ENCODE peak calls at places on chromosomes 5 and 9, in eight cellular contexts. E is A549; I is lower leg skin; L is activated effector memory CD4-positive, alpha-beta T cell treated with Interleukin-2 at 50 U/mL for 16 hours; J is H4; Z is T-helper 2 cell; Q is NCI-H1417; N is Caki2. X is an unnamed sample.

GRCh38 chr9:134660407-134660806 is 18.8 kb downstream of the COL5A1 start:
- DNase-seq in E (no peak), I (no peak), L (no peak), J (no peak), Z (no peak), Q (no peak), N (no peak), X (no peak)

GRCh38 chr9:27950382-27950781 is 377.1 kb upstream of the C9orf72 start:
- DNase-seq in E (no peak), I (no peak), L (no peak), J (no peak), Z (no peak), Q (no peak), N (no peak), X (no peak)

GRCh38 chr9:136381311-136381710 is 7.8 kb upstream of the CARD9 start:
- DNase-seq in E (no peak), I (no peak), L (no peak), J (no peak), Z (no peak), Q (no peak), N (no peak), X (no peak)

GRCh38 chr5:63961125-63961597 is 1.1 kb downstream of the HTR1A start:
- DNase-seq in E (no peak), I (peak), L (no peak), J (no peak), Z (no peak), Q (no peak), N (no peak), X (no peak)

GRCh38 chr5:34771076-34771475 is 67.9 kb upstream of the TTC23L start:
- DNase-seq in E (no peak), I (no peak), L (no peak), J (no peak), Z (no peak), Q (no peak), N (no peak), X (no peak)

GRCh38 chr5:103450333-103451061 is 112.1 kb downstream of the NUDT12 start:
- DNase-seq in E (no peak), I (no peak), L (no peak), J (no peak), Z (no peak), Q (no peak), N (no peak), X (no peak)

GRCh38 chr5:5826911-5827310 is 404.4 kb downstream of the ICE1 start:
- DNase-seq in E (no peak), I (no peak), L (no peak), J (peak), Z (no peak), Q (no peak), N (no peak), X (no peak)

GRCh38 chr9:134709512-134710270 is 68.1 kb downstream of the COL5A1 start:
- DNase-seq in E (no peak), I (no peak), L (no peak), J (no peak), Z (no peak), Q (no peak), N (no peak), X (no peak)

GRCh38 chr9:1267141-1267570 is 217.0 kb downstream of the DMRT2 start:
- DNase-seq in E (no peak), I (no peak), L (no peak), J (no peak), Z (no peak), Q (no peak), N (no peak), X (no peak)

GRCh38 chr5:151406322-151406947 is 41.0 kb upstream of the SLC36A1 start:
- DNase-seq in E (peak), I (no peak), L (no peak), J (peak), Z (no peak), Q (no peak), N (no peak), X (no peak)

GRCh38 chr5:51373880-51374523 is 9.2 kb upstream of the ISL1 start:
- DNase-seq in E (no peak), I (no peak), L (no peak), J (peak), Z (no peak), Q (no peak), N (no peak), X (no peak)

GRCh38 chr9:3058409-3058808 is 214.5 kb upstream of the PUM3 start:
- DNase-seq in E (no peak), I (no peak), L (no peak), J (no peak), Z (no peak), Q (no peak), N (no peak), X (no peak)

GRCh38 chr5:78360674-78361225 is 333 bp downstream of the SCAMP1 start:
- DNase-seq in E (peak), I (peak), L (peak), J (no peak), Z (peak), Q (peak), N (no peak), X (no peak)

GRCh38 chr9:114237247-114237646 is 81.9 kb downstream of the COL27A1 start:
- DNase-seq in E (no peak), I (no peak), L (no peak), J (no peak), Z (no peak), Q (no peak), N (no peak), X (no peak)

GRCh38 chr5:66814146-66814991 is 218.2 kb downstream of the MAST4 start:
- DNase-seq in E (peak), I (no peak), L (no peak), J (peak), Z (no peak), Q (peak), N (peak), X (no peak)

GRCh38 chr5:174355208-174355612 is 309.7 kb downstream of the NSG2 start:
- DNase-seq in E (no peak), I (no peak), L (no peak), J (peak), Z (no peak), Q (no peak), N (peak), X (no peak)

GRCh38 chr5:174329738-174330137 is 284.2 kb downstream of the NSG2 start:
- DNase-seq in E (no peak), I (no peak), L (no peak), J (no peak), Z (no peak), Q (no peak), N (no peak), X (no peak)

GRCh38 chr9:81861644-81862043 is 66.6 kb upstream of the SPATA31D4 start:
- DNase-seq in E (peak), I (no peak), L (no peak), J (no peak), Z (no peak), Q (no peak), N (no peak), X (no peak)

GRCh38 chr5:124748687-124749594 is 2.5 kb upstream of the ZNF608 start:
- DNase-seq in E (peak), I (peak), L (no peak), J (peak), Z (no peak), Q (peak), N (peak), X (no peak)

GRCh38 chr5:163841-164240 is 27.5 kb upstream of the LRRC14B start:
- DNase-seq in E (no peak), I (peak), L (no peak), J (no peak), Z (no peak), Q (no peak), N (no peak), X (no peak)

GRCh38 chr5:60891667-60892066 is 47.6 kb upstream of the ELOVL7 start:
- DNase-seq in E (no peak), I (no peak), L (no peak), J (no peak), Z (no peak), Q (no peak), N (no peak), X (no peak)

GRCh38 chr9:93096131-93096802 is at the start of gene CARD19:
- DNase-seq in E (peak), I (peak), L (peak), J (no peak), Z (peak), Q (no peak), N (no peak), X (no peak)

GRCh38 chr9:7622481-7622880 is 177.1 kb downstream of the DMAC1 start:
- DNase-seq in E (no peak), I (no peak), L (no peak), J (no peak), Z (no peak), Q (no peak), N (no peak), X (no peak)

GRCh38 chr5:155987261-155987810 is 339.6 kb upstream of the SGCD start:
- DNase-seq in E (no peak), I (no peak), L (no peak), J (no peak), Z (no peak), Q (no peak), N (no peak), X (no peak)

GRCh38 chr5:32802764-32803163 is 91.6 kb downstream of the NPR3 start:
- DNase-seq in E (no peak), I (no peak), L (no peak), J (no peak), Z (no peak), Q (no peak), N (no peak), X (no peak)

GRCh38 chr9:128729766-128730517 is 6.0 kb upstream of the ZDHHC12 start:
- DNase-seq in E (no peak), I (no peak), L (no peak), J (no peak), Z (no peak), Q (peak), N (no peak), X (no peak)

GRCh38 chr9:79592736-79593493 is 21.1 kb downstream of the TLE4 start:
- DNase-seq in E (no peak), I (no peak), L (no peak), J (no peak), Z (no peak), Q (no peak), N (no peak), X (no peak)

GRCh38 chr5:43106290-43106638 is 14.4 kb upstream of the ZNF131 start:
- DNase-seq in E (no peak), I (no peak), L (no peak), J (no peak), Z (no peak), Q (no peak), N (no peak), X (no peak)

GRCh38 chr5:134101686-134102439 is 12.6 kb upstream of the TCF7 start:
- DNase-seq in E (peak), I (no peak), L (peak), J (no peak), Z (peak), Q (peak), N (no peak), X (no peak)

GRCh38 chr9:33354651-33355211 is 47.6 kb downstream of the AQP7 start:
- DNase-seq in E (no peak), I (no peak), L (no peak), J (peak), Z (no peak), Q (no peak), N (no peak), X (no peak)